ENCODE peak calls at places on chromosome 1, in five cellular contexts. B is breast epithelium, A is osteocyte, Y is Calu3, D is tibial nerve. U is an unnamed sample.

GRCh38 chr1:26677306-26678115 is 18.3 kb upstream of the ARID1A start:
- DNase-seq in Y (peak), B (peak), A (no peak), D (peak), U (peak)

GRCh38 chr1:31788825-31789256 is 24.7 kb upstream of the ADGRB2 start:
- DNase-seq in Y (no peak), A (no peak), B (peak), D (no peak), U (peak)

GRCh38 chr1:201737350-201738060 is 91.5 kb upstream of the IPO9 start:
- DNase-seq in B (no peak), D (no peak), A (no peak), Y (no peak), U (no peak)

GRCh38 chr1:39613250-39613649 is 26.2 kb downstream of the HEYL start:
- DNase-seq in B (no peak), A (no peak), Y (no peak), D (no peak), U (no peak)

GRCh38 chr1:7471836-7472235 is 299.3 kb upstream of the VAMP3 start:
- DNase-seq in B (no peak), D (no peak), A (no peak), Y (no peak), U (no peak)

GRCh38 chr1:234960722-234961467 is 167.7 kb downstream of the TOMM20 start:
- DNase-seq in D (no peak), A (no peak), B (no peak), Y (peak), U (no peak)

GRCh38 chr1:177913762-177914540 is 55.9 kb downstream of the SEC16B start:
- DNase-seq in Y (peak), B (no peak), D (peak), A (no peak), U (no peak)

GRCh38 chr1:2135425-2135824 is 59.1 kb downstream of the FAAP20 start:
- DNase-seq in A (peak), D (peak), Y (peak), B (peak), U (peak)

GRCh38 chr1:18513995-18514394 is 33.3 kb downstream of the KLHDC7A start:
- DNase-seq in D (no peak), B (no peak), A (no peak), Y (no peak), U (no peak)

GRCh38 chr1:67863637-67864036 is 30.4 kb upstream of the GNG12 start:
- DNase-seq in D (no peak), Y (no peak), A (no peak), B (no peak), U (no peak)

GRCh38 chr1:8223531-8223930 is 94.4 kb upstream of the SLC45A1 start:
- DNase-seq in B (no peak), A (no peak), D (no peak), Y (no peak), U (no peak)

GRCh38 chr1:66445492-66446181 is 88.3 kb upstream of the SGIP1 start:
- DNase-seq in A (no peak), B (no peak), Y (no peak), D (no peak), U (no peak)

GRCh38 chr1:1279028-1279427 is 1.2 kb upstream of the SCNN1D start:
- DNase-seq in A (no peak), Y (no peak), B (no peak), D (no peak), U (no peak)

GRCh38 chr1:147738739-147739476 is 21.5 kb downstream of the GJA5 start:
- DNase-seq in A (peak), Y (no peak), D (no peak), B (no peak), U (no peak)

GRCh38 chr1:202498542-202498941 is 150.0 kb downstream of the PPP1R12B start:
- DNase-seq in B (no peak), A (no peak), D (no peak), Y (no peak), U (no peak)

GRCh38 chr1:106678661-106679060 is 377.8 kb upstream of the PRMT6 start:
- DNase-seq in Y (no peak), D (no peak), A (no peak), B (no peak), U (no peak)

GRCh38 chr1:105872761-105873286 is 1183.7 kb upstream of the PRMT6 start:
- DNase-seq in D (no peak), Y (no peak), A (no peak), B (no peak), U (no peak)

GRCh38 chr1:42845866-42846256 is 552 bp upstream of the ZNF691 start:
- DNase-seq in D (no peak), A (no peak), Y (no peak), B (no peak), U (no peak)

GRCh38 chr1:92784051-92784638 is 763 bp downstream of the EVI5 start:
- DNase-seq in A (no peak), D (peak), B (no peak), Y (peak), U (no peak)

GRCh38 chr1:114224196-114224907 is 70.7 kb upstream of the SYT6 start:
- DNase-seq in A (no peak), B (no peak), D (no peak), Y (no peak), U (no peak)

GRCh38 chr1:85577421-85578320 is 2.9 kb upstream of the CCN1 start:
- DNase-seq in Y (peak), A (no peak), D (peak), B (peak), U (peak)

GRCh38 chr1:36157973-36158826 is 2.2 kb downstream of the MAP7D1 start:
- DNase-seq in A (no peak), Y (no peak), D (no peak), B (no peak), U (no peak)

GRCh38 chr1:228219245-228219961 is 11.6 kb downstream of the OBSCN start:
- DNase-seq in Y (no peak), B (peak), A (peak), D (no peak), U (no peak)

GRCh38 chr1:228216371-228217320 is 8.8 kb downstream of the OBSCN start:
- DNase-seq in A (peak), Y (no peak), D (no peak), B (no peak), U (no peak)

GRCh38 chr1:228218513-228219244 is 10.8 kb downstream of the OBSCN start:
- DNase-seq in D (no peak), A (peak), B (no peak), Y (no peak), U (no peak)

GRCh38 chr1:228215663-228216116 is 7.8 kb downstream of the OBSCN start:
- DNase-seq in D (no peak), A (peak), B (no peak), Y (no peak), U (no peak)

GRCh38 chr1:228217551-228218344 is 9.9 kb downstream of the OBSCN start:
- DNase-seq in D (no peak), A (peak), Y (no peak), B (peak), U (no peak)
- TF ChIP-seq CTCF in D (no peak), A (peak), Y (no peak), B (peak), U (no peak)

GRCh38 chr1:59761440-59761839 is 53.3 kb upstream of the HOOK1 start:
- DNase-seq in D (no peak), A (no peak), Y (no peak), B (no peak), U (no peak)

GRCh38 chr1:59752556-59753412 is 62.0 kb upstream of the HOOK1 start:
- DNase-seq in Y (no peak), D (no peak), B (no peak), A (peak), U (no peak)

GRCh38 chr1:59759156-59759925 is 55.4 kb upstream of the HOOK1 start:
- DNase-seq in D (peak), Y (peak), B (peak), A (peak), U (peak)

GRCh38 chr1:59755084-59755685 is 59.6 kb upstream of the HOOK1 start:
- DNase-seq in A (no peak), Y (no peak), B (no peak), D (no peak), U (no peak)

GRCh38 chr1:59757185-59757747 is 57.5 kb upstream of the HOOK1 start:
- DNase-seq in Y (no peak), B (no peak), A (no peak), D (no peak), U (no peak)
- TF ChIP-seq CTCF in Y (no peak), B (no peak), A (no peak), D (no peak), U (no peak)

GRCh38 chr1:44276901-44277300 is 63.6 kb downstream of the DMAP1 start:
- DNase-seq in A (no peak), B (no peak), D (no peak), Y (no peak), U (no peak)

GRCh38 chr1:44273560-44274292 is 60.5 kb downstream of the DMAP1 start:
- DNase-seq in D (no peak), A (no peak), B (no peak), Y (no peak), U (no peak)

GRCh38 chr1:44271646-44272045 is 58.4 kb downstream of the DMAP1 start:
- DNase-seq in A (no peak), Y (no peak), B (no peak), D (no peak), U (no peak)

GRCh38 chr1:44270666-44271628 is 57.7 kb downstream of the DMAP1 start:
- DNase-seq in B (no peak), D (no peak), A (no peak), Y (no peak), U (no peak)

DNA sequence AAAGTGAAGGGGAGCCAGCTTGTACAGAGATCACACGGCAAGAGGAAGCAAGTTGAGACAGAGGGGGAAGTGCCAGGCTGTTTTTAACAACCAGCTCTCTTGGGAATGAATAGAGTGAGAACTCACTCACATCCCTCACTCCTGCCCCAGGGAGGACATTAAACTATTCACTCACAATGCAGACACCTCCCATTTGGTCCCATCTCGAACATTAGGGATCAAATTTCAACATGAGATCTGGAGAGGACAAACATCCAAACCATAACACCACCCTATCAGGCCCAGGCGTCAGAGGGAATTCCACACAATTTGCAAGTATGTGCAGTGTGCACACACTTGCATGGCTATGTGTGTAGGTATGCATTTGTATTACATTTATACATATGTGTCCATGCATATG is 62.7 kb downstream of the DMAP1 start:
- DNase-seq in D (no peak), B (no peak), A (no peak), Y (no peak), U (no peak)
- TF ChIP-seq CTCF in D (no peak), B (no peak), A (no peak), Y (no peak), U (no peak)

GRCh38 chr1:180365039-180365438 is 135.0 kb downstream of the LHX4 start:
- DNase-seq in A (no peak), B (no peak), D (no peak), Y (peak), U (no peak)
- TF ChIP-seq CTCF in A (no peak), B (no peak), D (no peak), Y (no peak), U (no peak)

DNA sequence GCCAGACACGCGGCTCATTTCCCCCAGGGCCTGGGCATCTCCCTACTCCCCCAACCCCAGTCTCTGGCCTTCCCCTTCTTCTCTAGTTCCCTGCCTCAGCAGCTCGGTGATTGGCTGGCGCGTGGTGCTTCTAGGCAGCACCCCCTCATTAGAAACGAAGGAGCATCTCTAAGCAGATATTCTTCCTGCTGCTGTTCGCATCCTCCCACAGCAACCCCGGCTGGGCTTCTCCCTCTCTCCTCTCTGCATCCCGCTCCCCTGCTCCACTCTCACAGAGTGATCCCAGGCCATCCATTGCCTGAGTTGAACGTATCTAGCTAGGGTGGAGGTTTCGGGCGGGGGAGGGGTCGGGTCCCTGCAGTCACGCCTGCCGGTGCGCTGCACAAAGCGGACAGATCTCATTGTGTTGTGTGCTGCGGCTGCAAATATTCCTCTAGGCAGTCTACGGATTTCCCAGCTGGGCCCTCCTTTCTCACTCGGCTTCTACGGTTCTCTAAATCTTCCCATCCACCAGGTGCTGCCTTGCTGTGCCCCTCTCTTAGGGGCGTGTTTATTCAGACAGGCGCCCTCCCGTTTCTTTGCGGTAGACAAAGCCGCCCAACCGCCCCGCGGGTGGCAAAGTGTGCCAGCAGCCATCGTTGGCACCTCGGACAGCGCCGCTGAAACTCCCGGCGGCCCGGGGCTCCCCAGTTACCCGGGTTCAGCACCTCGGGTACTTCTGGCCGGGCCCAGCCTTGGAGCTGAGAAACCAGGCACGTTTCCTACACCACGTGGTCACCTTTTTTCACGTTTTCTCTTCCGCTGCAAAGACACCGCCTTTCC is 2.2 kb downstream of the CACNA1E start:
- DNase-seq in A (peak), Y (peak), B (no peak), D (no peak), U (peak)
- TF ChIP-seq CTCF in A (no peak), Y (no peak), B (no peak), D (no peak), U (no peak)